ENCODE peak calls at places on chromosomes 13 and 19, in nine cellular contexts. One of them, this sample, is unnamed. For H3K4me1, the result is how much of the 10 kb centered on the place peaks cover.

GRCh38 chr13:71290963-71291937 is 575.8 kb downstream of the DACH1 start:
- DNase-seq in astrocyte: no peak
- DNase-seq in K562: no peak
- DNase-seq in psoas muscle: no peak
- DNase-seq in stomach: no peak
- DNase-seq in A549: peak
- DNase-seq in ovary: no peak
- DNase-seq in testis: peak
- DNase-seq in mucosa of descending colon: no peak
- DNase-seq in this sample: no peak

GRCh38 chr13:21402586-21403307 is 56.4 kb downstream of the ZDHHC20 start:
- DNase-seq in astrocyte: peak
- DNase-seq in K562: no peak
- DNase-seq in psoas muscle: no peak
- DNase-seq in stomach: no peak
- DNase-seq in A549: peak
- DNase-seq in ovary: no peak
- DNase-seq in testis: no peak
- DNase-seq in mucosa of descending colon: no peak
- DNase-seq in this sample: no peak

GRCh38 chr13:75803982-75804381 is 167.9 kb downstream of the LMO7 start:
- DNase-seq in astrocyte: no peak
- DNase-seq in K562: no peak
- DNase-seq in psoas muscle: no peak
- DNase-seq in stomach: no peak
- DNase-seq in A549: no peak
- DNase-seq in ovary: no peak
- DNase-seq in testis: peak
- DNase-seq in mucosa of descending colon: no peak
- DNase-seq in this sample: no peak

GRCh38 chr13:51777921-51778320 is 26.0 kb downstream of the DHRS12 start:
- DNase-seq in astrocyte: no peak
- DNase-seq in K562: no peak
- DNase-seq in psoas muscle: peak
- DNase-seq in stomach: no peak
- DNase-seq in A549: no peak
- DNase-seq in ovary: no peak
- DNase-seq in testis: no peak
- DNase-seq in mucosa of descending colon: no peak
- DNase-seq in this sample: no peak

GRCh38 chr13:66405908-66406802 is 824.0 kb downstream of the PCDH9 start:
- DNase-seq in astrocyte: peak
- DNase-seq in K562: no peak
- DNase-seq in psoas muscle: no peak
- DNase-seq in stomach: no peak
- DNase-seq in A549: no peak
- DNase-seq in ovary: no peak
- DNase-seq in testis: no peak
- DNase-seq in mucosa of descending colon: no peak
- DNase-seq in this sample: no peak

GRCh38 chr13:27353166-27353583 is 71.2 kb upstream of the GTF3A start:
- DNase-seq in astrocyte: peak
- DNase-seq in K562: no peak
- DNase-seq in psoas muscle: no peak
- DNase-seq in stomach: no peak
- DNase-seq in A549: no peak
- DNase-seq in ovary: no peak
- DNase-seq in testis: no peak
- DNase-seq in mucosa of descending colon: no peak
- DNase-seq in this sample: no peak

GRCh38 chr13:42997381-42997780 is 5.3 kb upstream of the EPSTI1 start:
- DNase-seq in astrocyte: no peak
- DNase-seq in K562: no peak
- DNase-seq in psoas muscle: no peak
- DNase-seq in stomach: no peak
- DNase-seq in A549: no peak
- DNase-seq in ovary: no peak
- DNase-seq in testis: no peak
- DNase-seq in mucosa of descending colon: no peak
- DNase-seq in this sample: no peak

GRCh38 chr13:35157143-35157755 is 215.2 kb downstream of the NBEA start:
- DNase-seq in astrocyte: peak
- DNase-seq in K562: no peak
- DNase-seq in psoas muscle: no peak
- DNase-seq in stomach: no peak
- DNase-seq in A549: peak
- DNase-seq in ovary: no peak
- DNase-seq in testis: peak
- DNase-seq in mucosa of descending colon: no peak
- DNase-seq in this sample: peak

GRCh38 chr19:33390908-33391630 is 17.6 kb downstream of the CEBPG start:
- DNase-seq in astrocyte: no peak
- DNase-seq in K562: no peak
- DNase-seq in psoas muscle: peak
- DNase-seq in stomach: no peak
- DNase-seq in A549: no peak
- DNase-seq in ovary: peak
- DNase-seq in testis: no peak
- DNase-seq in mucosa of descending colon: peak
- DNase-seq in this sample: no peak

GRCh38 chr19:1189419-1189818 is 15.4 kb upstream of the SBNO2 start:
- DNase-seq in astrocyte: no peak
- DNase-seq in K562: peak
- DNase-seq in psoas muscle: no peak
- DNase-seq in stomach: no peak
- DNase-seq in A549: peak
- DNase-seq in ovary: no peak
- DNase-seq in testis: no peak
- DNase-seq in mucosa of descending colon: no peak
- DNase-seq in this sample: peak

GRCh38 chr13:39263033-39263432 is 224.8 kb downstream of the NHLRC3 start:
- DNase-seq in astrocyte: no peak
- DNase-seq in K562: peak
- DNase-seq in psoas muscle: no peak
- DNase-seq in stomach: peak
- DNase-seq in A549: peak
- DNase-seq in ovary: no peak
- DNase-seq in testis: peak
- DNase-seq in mucosa of descending colon: no peak
- DNase-seq in this sample: peak

GRCh38 chr19:14871619-14872230 is 14.2 kb downstream of the OR7A17 start:
- DNase-seq in astrocyte: no peak
- DNase-seq in K562: peak
- DNase-seq in psoas muscle: no peak
- DNase-seq in stomach: no peak
- DNase-seq in A549: peak
- DNase-seq in ovary: no peak
- DNase-seq in testis: no peak
- DNase-seq in mucosa of descending colon: no peak
- DNase-seq in this sample: no peak

GRCh38 chr13:86051134-86052103 is 252.2 kb upstream of the SLITRK6 start:
- DNase-seq in astrocyte: no peak
- DNase-seq in K562: no peak
- DNase-seq in psoas muscle: no peak
- DNase-seq in stomach: no peak
- DNase-seq in A549: peak
- DNase-seq in ovary: no peak
- DNase-seq in testis: no peak
- DNase-seq in mucosa of descending colon: no peak
- DNase-seq in this sample: peak

GRCh38 chr19:11261902-11262839 is at the start of gene DOCK6:
- DNase-seq in astrocyte: no peak
- DNase-seq in K562: peak
- DNase-seq in psoas muscle: peak
- DNase-seq in stomach: peak
- DNase-seq in A549: no peak
- DNase-seq in ovary: peak
- DNase-seq in testis: peak
- DNase-seq in mucosa of descending colon: peak
- DNase-seq in this sample: peak

DNA sequence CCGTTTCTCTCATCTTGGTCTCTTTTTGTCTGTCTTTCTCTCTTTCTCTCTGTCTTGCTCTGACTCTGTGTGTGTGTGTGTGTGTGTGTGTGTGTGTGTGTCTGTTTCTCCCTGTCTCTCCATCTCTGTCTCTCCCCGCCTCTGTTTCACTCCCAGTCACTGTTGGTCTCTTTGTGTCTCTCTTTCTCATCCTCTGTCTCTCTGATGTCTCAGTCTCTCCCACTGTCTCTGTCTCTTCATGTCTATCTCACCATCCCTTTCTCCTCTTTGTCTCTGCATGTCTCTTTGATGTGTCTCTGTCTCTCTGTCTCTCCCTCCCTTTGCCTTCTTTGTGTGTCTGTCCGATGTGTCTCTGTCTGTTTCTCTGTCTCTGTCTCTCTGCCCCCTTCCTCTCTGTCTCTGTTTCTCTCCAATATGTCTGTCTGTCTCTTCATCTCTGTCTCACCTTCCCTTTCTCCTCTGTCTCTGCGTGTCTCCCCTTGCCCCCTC is 2.5 kb downstream of the NFIC start:
- DNase-seq in astrocyte: no peak
- DNase-seq in K562: no peak
- DNase-seq in psoas muscle: no peak
- DNase-seq in stomach: no peak
- DNase-seq in A549: no peak
- DNase-seq in ovary: no peak
- DNase-seq in testis: no peak
- DNase-seq in mucosa of descending colon: no peak
- DNase-seq in this sample: peak
- H3K4me3 ChIP-seq in astrocyte: peak
- H3K4me3 ChIP-seq in K562: peak
- H3K4me3 ChIP-seq in psoas muscle: peak
- H3K4me3 ChIP-seq in stomach: peak
- H3K4me3 ChIP-seq in A549: peak
- H3K4me3 ChIP-seq in ovary: peak
- H3K4me3 ChIP-seq in testis: peak
- H3K4me3 ChIP-seq in mucosa of descending colon: no peak
- H3K4me3 ChIP-seq in this sample: no peak

GRCh38 chr19:18475004-18475453 is 37.1 kb upstream of the ISYNA1 start:
- DNase-seq in astrocyte: no peak
- DNase-seq in K562: no peak
- DNase-seq in psoas muscle: no peak
- DNase-seq in stomach: no peak
- DNase-seq in A549: no peak
- DNase-seq in ovary: no peak
- DNase-seq in testis: no peak
- DNase-seq in mucosa of descending colon: no peak
- DNase-seq in this sample: no peak
- H3K4me1 ChIP-seq in astrocyte: under half
- H3K4me1 ChIP-seq in K562: under half
- H3K4me1 ChIP-seq in psoas muscle: half or more
- H3K4me1 ChIP-seq in stomach: half or more
- H3K4me1 ChIP-seq in A549: under half
- H3K4me1 ChIP-seq in ovary: under half
- H3K4me1 ChIP-seq in testis: under half
- H3K4me1 ChIP-seq in mucosa of descending colon: half or more
- H3K4me1 ChIP-seq in this sample: under half

DNA sequence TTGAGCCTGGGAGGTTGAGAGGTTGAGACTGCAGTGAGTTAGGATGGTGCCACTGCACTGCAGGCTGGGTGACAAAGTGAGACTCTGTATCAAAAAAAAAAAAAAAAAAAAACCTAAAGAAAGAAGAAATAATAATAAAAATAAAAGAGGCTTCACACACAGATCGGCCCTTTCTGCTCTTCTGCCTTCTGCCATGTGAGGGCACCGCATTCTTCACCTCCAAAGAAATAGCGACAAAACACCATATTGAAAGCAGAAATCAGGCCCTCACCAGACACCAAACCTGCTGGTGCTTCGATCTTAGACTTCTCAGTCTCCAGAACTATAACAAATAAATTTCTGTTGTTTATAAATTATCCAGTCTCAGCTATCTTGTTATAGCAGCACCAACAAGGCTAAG is 3.0 kb downstream of the ZNF649 start:
- DNase-seq in astrocyte: no peak
- DNase-seq in K562: no peak
- DNase-seq in psoas muscle: no peak
- DNase-seq in stomach: no peak
- DNase-seq in A549: no peak
- DNase-seq in ovary: no peak
- DNase-seq in testis: no peak
- DNase-seq in mucosa of descending colon: no peak
- DNase-seq in this sample: no peak
- TF ChIP-seq CTCF in astrocyte: no peak
- TF ChIP-seq CTCF in K562: no peak
- TF ChIP-seq CTCF in psoas muscle: no peak
- TF ChIP-seq CTCF in stomach: no peak
- TF ChIP-seq CTCF in A549: no peak
- TF ChIP-seq CTCF in ovary: no peak
- TF ChIP-seq CTCF in testis: no peak
- TF ChIP-seq CTCF in mucosa of descending colon: no peak
- TF ChIP-seq CTCF in this sample: peak

GRCh38 chr19:13025819-13026477 is 30.7 kb downstream of the NFIX start:
- DNase-seq in astrocyte: no peak
- DNase-seq in K562: no peak
- DNase-seq in psoas muscle: no peak
- DNase-seq in stomach: no peak
- DNase-seq in A549: no peak
- DNase-seq in ovary: no peak
- DNase-seq in testis: no peak
- DNase-seq in mucosa of descending colon: no peak
- DNase-seq in this sample: no peak

GRCh38 chr19:13027031-13027430 is 31.8 kb downstream of the NFIX start:
- DNase-seq in astrocyte: no peak
- DNase-seq in K562: no peak
- DNase-seq in psoas muscle: no peak
- DNase-seq in stomach: no peak
- DNase-seq in A549: no peak
- DNase-seq in ovary: no peak
- DNase-seq in testis: no peak
- DNase-seq in mucosa of descending colon: no peak
- DNase-seq in this sample: no peak

GRCh38 chr19:13028027-13028426 is 32.8 kb downstream of the NFIX start:
- DNase-seq in astrocyte: no peak
- DNase-seq in K562: no peak
- DNase-seq in psoas muscle: no peak
- DNase-seq in stomach: no peak
- DNase-seq in A549: no peak
- DNase-seq in ovary: no peak
- DNase-seq in testis: no peak
- DNase-seq in mucosa of descending colon: no peak
- DNase-seq in this sample: no peak

GRCh38 chr19:13026478-13026999 is 31.3 kb downstream of the NFIX start:
- DNase-seq in astrocyte: peak
- DNase-seq in K562: no peak
- DNase-seq in psoas muscle: no peak
- DNase-seq in stomach: peak
- DNase-seq in A549: peak
- DNase-seq in ovary: no peak
- DNase-seq in testis: no peak
- DNase-seq in mucosa of descending colon: no peak
- DNase-seq in this sample: no peak

DNA sequence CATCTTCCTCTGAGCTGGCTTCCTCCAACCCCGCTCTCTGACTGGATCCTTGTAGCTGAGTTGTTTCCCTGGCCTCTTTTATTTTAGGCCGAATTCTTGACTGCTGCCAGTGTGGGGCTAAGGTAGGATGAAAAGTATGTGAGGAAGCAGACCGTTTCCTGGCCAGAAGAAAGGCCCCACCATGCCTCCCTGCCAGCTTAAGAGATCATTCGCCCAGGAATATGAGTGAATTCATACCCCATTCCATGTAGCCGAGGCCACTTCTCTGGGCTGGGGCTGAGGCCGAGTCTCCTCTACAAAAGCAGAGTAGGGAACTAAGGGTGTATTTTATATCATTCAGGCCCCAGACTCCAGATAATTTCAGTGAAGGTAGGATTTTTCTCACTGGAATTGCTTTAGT is 32.3 kb downstream of the NFIX start:
- DNase-seq in astrocyte: no peak
- DNase-seq in K562: no peak
- DNase-seq in psoas muscle: no peak
- DNase-seq in stomach: no peak
- DNase-seq in A549: no peak
- DNase-seq in ovary: no peak
- DNase-seq in testis: no peak
- DNase-seq in mucosa of descending colon: no peak
- DNase-seq in this sample: no peak
- H3K4me3 ChIP-seq in astrocyte: peak
- H3K4me3 ChIP-seq in K562: no peak
- H3K4me3 ChIP-seq in psoas muscle: peak
- H3K4me3 ChIP-seq in stomach: no peak
- H3K4me3 ChIP-seq in A549: no peak
- H3K4me3 ChIP-seq in ovary: peak
- H3K4me3 ChIP-seq in testis: no peak
- H3K4me3 ChIP-seq in mucosa of descending colon: no peak
- H3K4me3 ChIP-seq in this sample: no peak

This sample was measured in endodermal cell.